ENCODE peak calls at places on chromosomes 13 and 19, in six cellular contexts. T is K562, Y is HepG2, X is H1, M is HCT116, A is GM12878. I is an unnamed sample.

GRCh38 chr13:113371061-113371460 is 7.1 kb upstream of the GRTP1 start:
- DNase-seq in T (no peak), Y (no peak), X (peak), M (no peak), A (no peak), I (no peak)

GRCh38 chr13:21001471-21001870 is 59.9 kb downstream of the LATS2 start:
- DNase-seq in T (no peak), Y (no peak), X (no peak), M (no peak), A (no peak), I (no peak)

GRCh38 chr13:31046711-31047279 is 114.3 kb downstream of the TEX26 start:
- DNase-seq in T (no peak), Y (no peak), X (no peak), M (no peak), A (no peak), I (no peak)

GRCh38 chr19:35740423-35741215 is 1.6 kb downstream of the IGFLR1 start:
- DNase-seq in T (peak), Y (peak), X (peak), M (peak), A (peak), I (peak)

GRCh38 chr19:54388803-54389144 is 24.0 kb upstream of the LAIR1 start:
- DNase-seq in T (no peak), Y (no peak), X (no peak), M (no peak), A (no peak), I (no peak)

GRCh38 chr13:28582892-28583240 is 76.1 kb upstream of the POMP start:
- DNase-seq in T (no peak), Y (no peak), X (no peak), M (no peak), A (no peak), I (no peak)

GRCh38 chr19:55385236-55385748 is 440 bp upstream of the RPL28 start:
- DNase-seq in T (peak), Y (peak), X (peak), M (peak), A (peak), I (peak)

GRCh38 chr13:108508263-108508662 is 121.1 kb upstream of the MYO16 start:
- DNase-seq in T (no peak), Y (peak), X (no peak), M (peak), A (no peak), I (peak)

GRCh38 chr19:41939861-41940442 is 11.7 kb upstream of the ERFL start:
- DNase-seq in T (peak), Y (no peak), X (peak), M (no peak), A (no peak), I (no peak)

GRCh38 chr19:32129141-32129540 is 216.3 kb upstream of the ZNF507 start:
- DNase-seq in T (no peak), Y (no peak), X (no peak), M (no peak), A (no peak), I (no peak)

GRCh38 chr13:26664942-26665341 is 95.6 kb downstream of the GPR12 start:
- DNase-seq in T (no peak), Y (no peak), X (no peak), M (no peak), A (no peak), I (no peak)

GRCh38 chr19:33241091-33241529 is 15.5 kb upstream of the SLC7A10 start:
- DNase-seq in T (no peak), Y (peak), X (no peak), M (no peak), A (no peak), I (no peak)

GRCh38 chr19:6020972-6021805 is 43.2 kb upstream of the RANBP3 start:
- DNase-seq in T (no peak), Y (peak), X (no peak), M (no peak), A (no peak), I (no peak)

GRCh38 chr13:74442751-74443150 is 308.5 kb upstream of the KLF12 start:
- DNase-seq in T (no peak), Y (no peak), X (no peak), M (no peak), A (no peak), I (no peak)

GRCh38 chr13:33053397-33054066 is 37.3 kb downstream of the KL start:
- DNase-seq in T (no peak), Y (peak), X (no peak), M (no peak), A (no peak), I (no peak)

DNA sequence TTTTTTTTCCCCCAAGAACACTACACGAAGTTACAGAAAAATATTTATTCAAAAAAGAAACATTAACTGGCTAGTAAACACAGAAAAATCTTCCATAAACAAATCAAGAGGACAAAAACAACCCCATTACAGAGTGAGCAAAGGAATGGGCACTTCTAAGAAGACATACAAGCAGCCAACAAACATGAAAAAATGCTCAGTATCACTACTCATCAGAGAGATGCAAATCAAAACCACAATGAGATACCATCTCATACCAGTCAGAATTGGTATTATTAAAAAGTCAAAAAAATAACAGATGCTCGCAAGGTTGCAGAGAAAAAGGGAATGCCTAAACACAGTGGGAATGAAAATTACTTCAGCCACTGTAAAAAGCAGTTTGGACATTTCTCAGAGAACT is 131.7 kb downstream of the UGGT2 start:
- DNase-seq in T (no peak), Y (no peak), X (no peak), M (no peak), A (no peak), I (no peak)
- TF ChIP-seq ZNF274 in T (no peak), Y (no peak), X (no peak), M (no peak), A (no peak), I (no peak)

GRCh38 chr13:110914293-110915056 is 394 bp downstream of the ANKRD10 start:
- DNase-seq in T (peak), Y (peak), X (peak), M (no peak), A (no peak), I (peak)
- TF ChIP-seq ZNF274 in T (no peak), Y (peak), X (no peak), M (no peak), A (no peak), I (no peak)

DNA sequence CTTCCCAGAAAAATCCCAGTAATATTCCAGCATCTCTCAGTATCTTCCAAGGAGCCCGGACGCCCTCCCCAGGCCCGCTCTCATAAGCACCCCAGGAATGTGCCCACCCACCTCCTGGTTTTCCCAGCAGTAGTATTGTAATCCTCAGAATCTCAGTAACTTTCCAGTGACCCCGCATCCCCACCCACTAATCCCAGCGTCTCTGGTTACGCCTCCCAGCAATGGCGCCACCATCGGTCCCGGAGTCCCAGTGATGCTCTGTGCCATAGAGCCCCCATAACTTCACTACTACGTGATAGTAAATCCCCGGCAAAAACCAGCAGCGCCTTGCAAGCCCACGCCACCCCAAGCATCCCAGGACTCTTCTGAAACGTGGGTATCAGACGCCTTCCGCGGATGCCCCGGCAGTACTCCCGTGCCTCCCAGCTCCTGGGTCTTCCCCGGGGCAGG is 961 bp upstream of the PNPLA6 start:
- DNase-seq in T (peak), Y (peak), X (peak), M (no peak), A (no peak), I (peak)
- TF ChIP-seq ZNF274 in T (no peak), Y (no peak), X (no peak), M (no peak), A (no peak), I (no peak)

GRCh38 chr13:62512194-62513141 is 1096.8 kb upstream of the PCDH20 start:
- DNase-seq in T (no peak), Y (peak), X (peak), M (peak), A (peak), I (peak)
- TF ChIP-seq ZNF274 in T (no peak), Y (no peak), X (no peak), M (no peak), A (no peak), I (no peak)

GRCh38 chr19:40605201-40605971 is 4.2 kb downstream of the LTBP4 start:
- DNase-seq in T (peak), Y (peak), X (peak), M (peak), A (peak), I (no peak)
- TF ChIP-seq ZNF274 in T (peak), Y (peak), X (no peak), M (no peak), A (no peak), I (no peak)

DNA sequence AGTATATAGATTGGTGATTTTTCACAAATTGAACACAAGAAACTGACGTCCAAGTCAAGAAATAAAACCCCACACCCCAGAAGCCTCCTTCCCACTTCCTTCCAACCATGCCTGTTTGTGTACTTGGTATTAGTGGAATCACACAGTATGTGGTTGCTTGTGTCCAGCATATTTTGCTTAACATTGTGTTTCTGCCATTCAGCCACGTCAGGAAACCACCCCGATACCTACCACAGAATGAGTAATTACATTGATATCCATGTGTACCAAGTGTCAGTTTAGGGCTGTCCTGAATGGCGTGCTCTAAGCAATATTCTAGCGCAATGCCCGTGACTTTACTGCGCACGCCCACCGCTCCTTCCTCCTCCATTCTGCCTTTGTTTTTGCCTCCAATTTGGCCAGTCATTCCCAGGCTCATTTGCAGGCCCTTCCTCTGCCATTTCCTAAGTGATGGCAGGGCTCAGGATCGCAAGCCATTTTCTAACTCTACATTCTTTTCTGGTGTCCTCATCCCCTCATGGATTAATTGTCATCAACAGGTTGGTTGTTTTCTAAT is 25.9 kb upstream of the MPHOSPH8 start:
- DNase-seq in T (no peak), Y (no peak), X (no peak), M (no peak), A (no peak), I (no peak)
- TF ChIP-seq ZNF274 in T (no peak), Y (no peak), X (no peak), M (no peak), A (no peak), I (no peak)

DNA sequence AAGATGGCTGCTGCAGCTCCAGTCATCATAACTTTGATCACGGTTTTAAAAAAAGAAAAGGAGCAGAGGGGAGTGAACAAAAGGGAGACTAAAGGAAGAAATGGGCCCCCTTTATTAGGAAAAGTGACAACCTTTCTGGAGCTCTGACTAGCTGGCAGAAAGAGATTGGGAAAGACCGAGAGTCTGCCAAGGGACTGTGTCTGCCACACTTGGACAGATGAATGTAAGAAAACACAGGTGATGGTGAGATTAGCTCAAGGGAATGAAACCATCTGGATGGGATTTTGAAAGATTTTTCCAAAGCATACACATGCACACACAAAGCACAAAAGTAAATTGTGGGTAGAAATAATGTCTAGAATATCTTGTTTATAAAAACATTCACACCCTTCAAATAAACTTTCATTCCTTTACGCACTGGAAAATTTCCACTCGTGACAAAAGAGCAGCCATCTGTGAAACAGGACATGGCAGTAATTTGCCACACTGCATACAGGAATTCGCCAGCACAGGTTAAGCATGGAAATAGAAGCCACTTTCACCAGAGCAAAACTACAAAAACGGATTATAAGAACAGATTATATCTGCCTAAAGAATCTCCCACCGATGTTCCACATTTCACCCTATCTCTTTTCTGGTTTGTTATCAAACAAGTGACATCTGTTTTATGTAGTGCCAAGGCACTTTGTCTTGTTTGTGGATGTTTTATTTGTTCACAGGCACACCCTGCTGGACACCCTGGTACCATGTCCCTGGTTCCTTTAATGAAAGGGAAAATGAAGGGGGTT is 819.5 kb downstream of the DIAPH3 start:
- DNase-seq in T (no peak), Y (no peak), X (no peak), M (no peak), A (no peak), I (no peak)
- TF ChIP-seq ZNF274 in T (no peak), Y (no peak), X (no peak), M (no peak), A (no peak), I (no peak)

GRCh38 chr13:76754414-76754813 is 131.8 kb downstream of the KCTD12 start:
- DNase-seq in T (no peak), Y (no peak), X (no peak), M (no peak), A (no peak), I (no peak)
- TF ChIP-seq ZNF274 in T (no peak), Y (no peak), X (no peak), M (no peak), A (no peak), I (no peak)

I was measured in NT2/D1.